ENCODE peak calls at places on chromosomes 5 and 9, in ten cellular contexts. E, H, O, S, P, N, F, V, T and L are unnamed samples.

GRCh38 chr9:134436356-134436717 is 110.1 kb downstream of the RXRA start:
- DNase-seq in S (no peak), V (no peak), F (no peak), O (no peak), N (no peak), E (no peak), T (no peak), P (no peak), H (no peak), L (no peak)

GRCh38 chr5:170622933-170623332 is 119.1 kb downstream of the KCNIP1 start:
- DNase-seq in P (no peak), N (no peak), E (no peak), T (no peak), S (no peak), F (peak), V (no peak), O (no peak), H (no peak), L (no peak)

GRCh38 chr9:111740739-111741138 is 54.0 kb downstream of the SHOC1 start:
- DNase-seq in F (peak), V (no peak), T (no peak), O (no peak), N (no peak), E (no peak), S (no peak), P (no peak), H (no peak), L (no peak)

GRCh38 chr5:111194053-111194452 is 30.1 kb upstream of the CAMK4 start:
- DNase-seq in F (no peak), S (no peak), O (no peak), V (no peak), P (no peak), H (no peak), N (no peak), E (no peak), T (no peak), L (no peak)

GRCh38 chr5:120457839-120458507 is 6.1 kb upstream of the PRR16 start:
- DNase-seq in V (peak), O (peak), E (peak), S (peak), P (peak), N (peak), F (peak), H (peak), T (peak), L (peak)

GRCh38 chr5:92514901-92515300 is 1066.1 kb downstream of the NR2F1-AS1 start:
- DNase-seq in N (no peak), T (no peak), O (no peak), F (no peak), S (no peak), P (no peak), H (no peak), E (no peak), V (no peak), L (no peak)

GRCh38 chr9:123201083-123201482 is 67.3 kb downstream of the STRBP start:
- DNase-seq in O (no peak), H (no peak), E (no peak), N (no peak), P (no peak), V (no peak), S (no peak), F (no peak), T (no peak), L (no peak)

GRCh38 chr9:121447341-121447834 is 52.3 kb downstream of the GGTA1 start:
- DNase-seq in E (no peak), H (no peak), O (no peak), V (no peak), F (no peak), S (no peak), T (no peak), N (no peak), P (no peak), L (no peak)

DNA sequence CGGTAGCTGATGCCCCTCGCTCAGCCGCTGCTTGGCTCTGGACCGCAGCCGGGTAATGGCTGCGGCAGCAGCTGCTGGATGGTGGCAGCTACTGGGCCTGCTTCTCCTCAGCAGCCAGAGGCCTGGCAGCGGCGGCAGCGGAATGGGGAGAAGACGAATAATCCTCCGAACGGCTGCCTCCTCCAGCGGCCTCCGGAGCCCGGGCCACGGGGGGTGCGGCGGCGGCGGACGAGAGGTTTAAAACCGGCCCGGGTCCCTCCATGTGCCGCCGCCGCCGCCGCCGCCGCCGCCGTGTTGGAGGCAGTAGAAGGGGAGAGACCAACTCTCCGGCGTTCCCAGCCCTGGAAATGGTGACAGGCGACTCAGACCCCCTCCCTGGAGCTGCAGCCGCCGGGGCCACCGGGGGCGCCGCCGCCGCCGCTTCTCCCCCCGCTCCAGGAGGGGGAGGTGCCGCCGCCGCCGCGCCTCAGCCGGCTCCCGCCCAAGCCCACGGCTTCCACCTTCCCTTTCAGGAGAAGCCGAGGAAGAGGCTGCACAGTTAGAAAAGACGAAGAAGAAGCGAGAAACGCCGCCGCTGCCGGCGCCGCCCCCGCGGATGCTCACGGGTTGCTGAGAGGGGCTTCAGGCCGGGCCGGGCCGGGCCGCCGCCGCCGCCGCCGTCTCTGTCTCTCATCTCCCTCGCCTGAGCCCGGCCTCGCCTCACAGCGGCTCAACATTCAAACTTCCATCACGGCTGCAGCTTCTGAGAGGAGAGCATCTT is 118.4 kb upstream of the PRSS3 start:
- DNase-seq in S (no peak), N (peak), E (peak), H (no peak), F (peak), T (peak), V (peak), P (peak), O (peak), L (no peak)
- TF ChIP-seq CTCF in S (no peak), N (no peak), E (no peak), H (no peak), F (no peak), T (no peak), V (no peak), P (no peak), O (no peak), L (no peak)

GRCh38 chr9:3480353-3480655 is 45.5 kb downstream of the RFX3 start:
- DNase-seq in F (no peak), E (no peak), S (no peak), V (no peak), H (no peak), O (no peak), P (no peak), N (no peak), T (no peak), L (no peak)

GRCh38 chr9:3477236-3477834 is 48.5 kb downstream of the RFX3 start:
- DNase-seq in O (no peak), V (no peak), P (no peak), N (no peak), E (no peak), F (no peak), S (no peak), T (no peak), H (no peak), L (no peak)

GRCh38 chr9:3478549-3478953 is 47.2 kb downstream of the RFX3 start:
- DNase-seq in V (no peak), T (no peak), N (no peak), P (no peak), O (peak), F (no peak), E (no peak), S (no peak), H (peak), L (no peak)

GRCh38 chr9:3482578-3482977 is 43.2 kb downstream of the RFX3 start:
- DNase-seq in O (no peak), P (no peak), E (no peak), S (no peak), N (no peak), F (no peak), T (no peak), V (no peak), H (no peak), L (no peak)

GRCh38 chr9:3479516-3480352 is 46.1 kb downstream of the RFX3 start:
- DNase-seq in T (no peak), N (no peak), V (no peak), E (no peak), S (no peak), O (no peak), F (no peak), H (no peak), P (no peak), L (no peak)
- TF ChIP-seq CTCF in T (no peak), N (no peak), V (no peak), E (no peak), S (no peak), O (no peak), F (no peak), H (no peak), P (no peak), L (no peak)

GRCh38 chr9:19464061-19464763 is 55.4 kb downstream of the ACER2 start:
- DNase-seq in H (no peak), E (no peak), V (no peak), N (no peak), O (no peak), T (no peak), P (no peak), F (no peak), S (no peak), L (no peak)
- TF ChIP-seq CTCF in H (no peak), E (no peak), V (no peak), N (no peak), O (no peak), T (no peak), P (no peak), F (no peak), S (no peak), L (no peak)

DNA sequence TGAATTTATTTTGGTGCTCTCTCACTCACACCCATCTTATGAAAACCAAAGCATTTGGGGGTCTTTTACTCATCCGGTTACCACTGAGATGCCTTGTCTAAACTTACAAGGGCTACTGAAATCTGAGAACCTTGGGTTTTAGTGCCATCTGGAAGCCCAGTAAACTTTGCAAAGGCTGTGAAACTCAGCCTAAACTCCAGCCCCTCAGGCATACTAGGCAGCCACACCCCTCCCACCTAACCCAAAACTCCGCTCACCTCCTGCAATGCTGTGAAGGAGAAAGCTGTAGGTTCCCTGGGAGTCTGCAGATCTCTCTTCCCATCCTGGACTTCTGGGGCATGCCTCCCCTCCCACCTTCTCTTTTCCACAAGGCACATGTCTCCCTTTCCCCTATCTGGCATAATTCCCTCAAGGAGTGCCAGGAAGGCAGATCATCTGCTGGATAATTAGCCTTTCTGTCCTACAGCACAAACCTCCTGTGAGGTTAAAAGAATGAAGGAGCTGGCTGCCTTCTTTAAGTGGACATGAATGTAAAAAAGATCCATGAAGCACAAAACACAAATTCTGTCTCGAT is 71.5 kb upstream of the ANXA1 start:
- DNase-seq in F (peak), H (no peak), T (no peak), S (no peak), P (no peak), O (no peak), E (no peak), V (no peak), N (no peak), L (no peak)
- TF ChIP-seq CTCF in F (no peak), H (no peak), T (no peak), S (no peak), P (no peak), O (no peak), E (no peak), V (no peak), N (no peak), L (no peak)

GRCh38 chr9:89592963-89593775 is 11.6 kb upstream of the GADD45G start:
- DNase-seq in F (peak), E (no peak), H (peak), T (no peak), P (no peak), S (no peak), N (no peak), O (peak), V (peak), L (no peak)
- TF ChIP-seq CTCF in F (no peak), E (no peak), H (no peak), T (no peak), P (no peak), S (peak), N (no peak), O (no peak), V (peak), L (no peak)